ENCODE peak calls at places on chromosomes 13 and 19, in ten cellular contexts. T, P, Y, Q, L, W, K, O, U and V are unnamed samples.

GRCh38 chr13:44155422-44156293 is 218.0 kb upstream of the SERP2 start:
- DNase-seq in U (no peak), Q (peak), W (peak), K (no peak), Y (no peak), P (peak), T (no peak), O (no peak), L (peak), V (no peak)

GRCh38 chr19:33063356-33064116 is 1.2 kb downstream of the RHPN2 start:
- DNase-seq in U (no peak), W (peak), Y (no peak), Q (peak), P (no peak), T (no peak), L (peak), O (no peak), K (peak), V (no peak)

GRCh38 chr13:90258129-90258528 is 1089.4 kb upstream of the MIR17HG start:
- DNase-seq in O (no peak), K (peak), P (no peak), Y (no peak), W (no peak), U (no peak), Q (no peak), L (no peak), T (no peak), V (no peak)

GRCh38 chr13:39505151-39505550 is 97.8 kb downstream of the LHFPL6 start:
- DNase-seq in U (no peak), L (no peak), T (no peak), Q (no peak), Y (no peak), P (no peak), O (no peak), K (no peak), W (no peak), V (no peak)

GRCh38 chr19:2603320-2603719 is 99.2 kb downstream of the GNG7 start:
- DNase-seq in W (peak), Y (no peak), O (peak), P (peak), T (peak), Q (peak), L (peak), K (no peak), U (no peak), V (no peak)

GRCh38 chr13:107203146-107203847 is 635.4 kb upstream of the ARGLU1 start:
- DNase-seq in K (no peak), L (peak), T (no peak), Y (no peak), O (no peak), P (no peak), Q (peak), W (peak), U (no peak), V (no peak)

GRCh38 chr19:41795031-41795461 is 1.3 kb upstream of the CEACAM3 start:
- DNase-seq in P (no peak), K (peak), O (no peak), U (peak), Q (peak), L (peak), Y (peak), W (peak), T (peak), V (peak)

GRCh38 chr19:6570754-6571153 is 20.2 kb downstream of the CD70 start:
- DNase-seq in L (no peak), K (no peak), W (no peak), Y (no peak), U (no peak), P (no peak), T (no peak), Q (no peak), O (no peak), V (no peak)

GRCh38 chr13:41059466-41059865 is 1.8 kb upstream of the WBP4 start:
- DNase-seq in O (no peak), P (no peak), L (peak), T (peak), U (no peak), Q (peak), Y (no peak), W (no peak), K (peak), V (no peak)

GRCh38 chr13:103031332-103031873 is 34.8 kb downstream of the SLC10A2 start:
- DNase-seq in U (no peak), L (no peak), T (no peak), O (no peak), W (no peak), P (no peak), Q (no peak), Y (no peak), K (no peak), V (no peak)

GRCh38 chr13:85284349-85284748 is 514.9 kb downstream of the SLITRK6 start:
- DNase-seq in L (no peak), Y (no peak), W (no peak), T (no peak), O (no peak), U (no peak), P (no peak), Q (no peak), K (no peak), V (no peak)

GRCh38 chr13:39410089-39410901 is 192.7 kb downstream of the LHFPL6 start:
- DNase-seq in Q (peak), T (no peak), Y (no peak), U (no peak), P (no peak), W (no peak), L (peak), O (peak), K (no peak), V (no peak)

GRCh38 chr13:43657485-43657884 is 129.3 kb downstream of the ENOX1 start:
- DNase-seq in K (no peak), P (no peak), U (no peak), T (no peak), Y (no peak), Q (no peak), L (no peak), O (no peak), W (no peak), V (no peak)

GRCh38 chr19:50478901-50479715 is 2.5 kb upstream of the GARIN5A start:
- DNase-seq in L (peak), Q (peak), W (peak), K (no peak), P (no peak), Y (no peak), U (no peak), O (peak), T (peak), V (no peak)

GRCh38 chr13:35630551-35631275 is 154.2 kb upstream of the MAB21L1 start:
- DNase-seq in Q (peak), W (peak), P (no peak), Y (no peak), T (peak), K (peak), O (peak), L (peak), U (no peak), V (peak)

GRCh38 chr13:110346661-110347067 is 39.6 kb downstream of the COL4A2 start:
- DNase-seq in Y (no peak), W (no peak), O (no peak), K (peak), P (no peak), U (no peak), Q (no peak), L (no peak), T (peak), V (no peak)